ENCODE peak calls at places on chromosomes 16 and 17, in eight cellular contexts. J, P, E, R, A, C, M and Z are unnamed samples.

GRCh38 chr16:60295451-60295850 is 1561.3 kb upstream of the GOT2 start:
- DNase-seq in J (no peak), C (no peak), E (no peak), R (no peak), M (no peak), P (no peak), A (no peak), Z (no peak)

GRCh38 chr17:78890111-78890897 is 12.7 kb downstream of the CEP295NL start:
- DNase-seq in J (no peak), M (no peak), E (no peak), C (no peak), P (no peak), A (peak), R (no peak), Z (peak)

GRCh38 chr16:711548-712320 is 3.2 kb upstream of the METRN start:
- DNase-seq in M (peak), A (peak), J (no peak), E (peak), P (peak), C (peak), R (no peak), Z (peak)

GRCh38 chr16:81443688-81444447 is 740 bp upstream of the CMIP start:
- DNase-seq in J (no peak), P (no peak), E (peak), R (no peak), C (no peak), M (peak), A (no peak), Z (peak)

GRCh38 chr16:72783716-72784320 is 264.1 kb downstream of the ZFHX3 start:
- DNase-seq in M (no peak), A (no peak), J (no peak), C (no peak), R (no peak), E (no peak), P (no peak), Z (no peak)

GRCh38 chr16:56246051-56246817 is 54.9 kb downstream of the GNAO1 start:
- DNase-seq in A (no peak), J (no peak), R (peak), P (no peak), E (peak), C (peak), M (no peak), Z (no peak)

GRCh38 chr16:50267151-50267631 is 840 bp downstream of the ADCY7 start:
- DNase-seq in A (peak), J (no peak), M (no peak), E (no peak), C (no peak), R (no peak), P (no peak), Z (no peak)

GRCh38 chr17:45782889-45783592 is 1.1 kb upstream of the CRHR1 start:
- DNase-seq in M (peak), C (no peak), E (peak), J (no peak), P (peak), A (no peak), R (peak), Z (no peak)

GRCh38 chr16:23863511-23864422 is 28.0 kb downstream of the PRKCB start:
- DNase-seq in R (no peak), A (peak), M (no peak), C (peak), J (no peak), P (peak), E (no peak), Z (peak)

GRCh38 chr16:508884-509736 is 18.4 kb upstream of the CAPN15 start:
- DNase-seq in M (no peak), J (no peak), R (no peak), E (no peak), C (peak), P (peak), A (no peak), Z (peak)

GRCh38 chr17:66422181-66422580 is 119.8 kb downstream of the PRKCA start:
- DNase-seq in C (no peak), R (no peak), P (no peak), E (no peak), A (no peak), J (no peak), M (no peak), Z (no peak)

GRCh38 chr16:25155553-25156460 is 44.3 kb downstream of the LCMT1 start:
- DNase-seq in A (no peak), M (no peak), C (peak), R (no peak), P (no peak), E (no peak), J (no peak), Z (no peak)

GRCh38 chr16:67312450-67313118 is 14.0 kb downstream of the KCTD19 start:
- DNase-seq in A (no peak), E (no peak), J (no peak), C (no peak), P (no peak), R (no peak), M (no peak), Z (no peak)

GRCh38 chr17:74005790-74006189 is 197.7 kb upstream of the RPL38 start:
- DNase-seq in E (no peak), R (no peak), M (no peak), C (no peak), A (no peak), P (no peak), J (no peak), Z (no peak)

GRCh38 chr16:31185339-31185738 is 5.4 kb downstream of the FUS start:
- DNase-seq in C (no peak), A (no peak), P (no peak), E (no peak), J (no peak), M (no peak), R (no peak), Z (no peak)

GRCh38 chr16:58508671-58509251 is 6.6 kb upstream of the SETD6 start:
- DNase-seq in R (no peak), M (no peak), P (no peak), J (no peak), C (no peak), E (no peak), A (no peak), Z (no peak)

GRCh38 chr17:42684929-42685556 is 2.7 kb downstream of the CNTNAP1 start:
- DNase-seq in J (no peak), A (no peak), C (no peak), M (no peak), E (no peak), R (no peak), P (no peak), Z (no peak)